ENCODE peak calls at places on chromosomes 4 and X, in four cellular contexts. N is right atrium auricular region, A is fibroblast of lung, P is HFF-Myc. R is an unnamed sample.
A peak's percentile ranks its signal among the peaks of the same experiment; 100 is the strongest.

GRCh38 chrX:75155454-75155829 is 641 bp downstream of the ABCB7 start:
- DNase-seq in N (no peak), A (peak; percentile 1), P (no peak), R (no peak)

GRCh38 chrX:15206306-15206705 is 63.6 kb downstream of the ASB9 start:
- DNase-seq in N (no peak), A (no peak), P (no peak), R (no peak)

GRCh38 chrX:41561045-41561444 is 113.9 kb downstream of the NYX start:
- DNase-seq in N (no peak), A (peak; percentile 89), P (peak; percentile 52), R (no peak)

GRCh38 chrX:12894074-12894691 is 12.2 kb upstream of the TLR8 start:
- DNase-seq in N (no peak), A (peak; percentile 38), P (no peak), R (no peak)

GRCh38 chrX:65196758-65197371 is 220.6 kb upstream of the ZC4H2 start:
- DNase-seq in N (no peak), A (no peak), P (no peak), R (no peak)

GRCh38 chr4:27123050-27123768 is 262.6 kb downstream of the STIM2 start:
- DNase-seq in N (no peak), A (no peak), P (no peak), R (no peak)

GRCh38 chr4:2761035-2761923 is 5.1 kb upstream of the TNIP2 start:
- DNase-seq in N (no peak), A (no peak), P (no peak), R (no peak)

GRCh38 chr4:81473086-81473396 is 1.3 kb upstream of the RASGEF1B start:
- DNase-seq in N (no peak), A (no peak), P (no peak), R (no peak)

GRCh38 chr4:140116442-140117104 is 37.4 kb downstream of the MAML3 start:
- DNase-seq in N (no peak), A (no peak), P (peak; percentile 58), R (no peak)

GRCh38 chrX:13092455-13092941 is 48.1 kb upstream of the FAM9C start:
- DNase-seq in N (no peak), A (no peak), P (no peak), R (no peak)

GRCh38 chr4:53763813-53764597 is 172.7 kb upstream of the LNX1 start:
- DNase-seq in N (no peak), A (peak; percentile 68), P (peak; percentile 20), R (no peak)

GRCh38 chr4:87933337-87933736 is 42.2 kb upstream of the SPP1 start:
- DNase-seq in N (no peak), A (no peak), P (no peak), R (no peak)

GRCh38 chr4:72209600-72209999 is 177.8 kb downstream of the NPFFR2 start:
- DNase-seq in N (no peak), A (no peak), P (no peak), R (no peak)

DNA sequence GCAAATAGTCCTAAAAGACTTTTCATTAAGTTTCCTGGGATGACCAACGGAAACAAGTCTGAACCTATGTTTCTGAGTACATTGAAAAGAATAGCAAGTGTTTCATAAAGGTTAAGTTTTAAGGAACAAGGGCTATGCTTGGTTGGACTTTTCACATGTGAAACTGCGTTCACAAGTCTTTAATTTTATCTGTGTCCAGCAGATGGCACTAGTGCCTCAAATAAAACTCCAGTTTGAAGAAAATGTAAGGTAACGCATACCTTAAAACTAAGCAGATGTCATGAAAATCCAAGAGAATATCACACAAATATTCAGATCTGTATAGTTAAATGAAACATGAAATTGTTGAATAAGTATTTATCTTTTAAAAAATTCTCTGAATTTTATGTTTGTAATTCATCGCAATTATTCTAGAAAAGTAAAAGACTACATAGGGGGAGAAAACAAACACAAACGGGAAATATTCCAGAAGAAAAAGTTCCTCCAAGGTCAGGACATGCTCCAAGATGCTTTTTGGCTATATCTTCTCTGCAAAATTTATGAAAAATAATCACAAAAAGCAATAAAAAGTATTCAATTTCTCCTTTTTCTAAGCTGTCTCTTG is 89.6 kb upstream of the MAD2L1 start:
- DNase-seq in N (no peak), A (peak; percentile 89), P (peak; percentile 20), R (no peak)
- TF ChIP-seq CTCF in N (peak; percentile 75), A (peak; percentile 51), P (peak; percentile 31), R (peak; percentile 79)

GRCh38 chr4:105710678-105711077 is 2.1 kb downstream of the GSTCD start:
- DNase-seq in N (no peak), A (peak; percentile 17), P (no peak), R (no peak)
- TF ChIP-seq CTCF in N (no peak), A (no peak), P (no peak), R (no peak)

GRCh38 chr4:145723336-145723735 is 43.4 kb downstream of the C4orf51 start:
- DNase-seq in N (no peak), A (no peak), P (no peak), R (no peak)
- TF ChIP-seq CTCF in N (no peak), A (no peak), P (no peak), R (no peak)

GRCh38 chr4:33390977-33391376 is 2670.8 kb downstream of the PCDH7 start:
- DNase-seq in N (no peak), A (no peak), P (no peak), R (no peak)

GRCh38 chr4:33381806-33382205 is 2661.6 kb downstream of the PCDH7 start:
- DNase-seq in N (no peak), A (no peak), P (no peak), R (no peak)

DNA sequence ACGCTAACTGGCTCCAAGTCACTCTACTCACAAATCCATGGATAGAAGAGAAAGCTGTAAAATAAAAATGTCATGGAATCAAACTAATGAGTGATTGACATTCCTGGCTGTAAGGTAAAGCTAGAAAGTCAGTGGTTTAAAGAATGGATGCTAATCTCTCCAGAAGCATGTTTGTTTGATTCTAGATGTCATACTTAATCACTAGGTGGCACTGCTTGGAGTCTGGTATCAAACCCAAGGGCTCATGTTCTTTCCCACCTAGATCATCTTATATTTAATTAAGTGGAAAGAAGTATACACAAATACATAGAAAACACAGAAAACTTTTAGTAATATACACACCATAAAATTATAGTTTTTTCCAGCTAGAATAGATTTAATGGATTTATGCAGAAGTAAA is 2666.6 kb downstream of the PCDH7 start:
- DNase-seq in N (no peak), A (no peak), P (no peak), R (no peak)
- TF ChIP-seq CTCF in N (no peak), A (peak; percentile 22), P (no peak), R (no peak)

GRCh38 chrX:3962511-3963350 is 249.3 kb upstream of the PRKX start:
- DNase-seq in N (no peak), A (peak; percentile 9), P (no peak), R (no peak)
- TF ChIP-seq CTCF in N (peak; percentile 69), A (peak; percentile 48), P (peak; percentile 28), R (peak; percentile 72)

DNA sequence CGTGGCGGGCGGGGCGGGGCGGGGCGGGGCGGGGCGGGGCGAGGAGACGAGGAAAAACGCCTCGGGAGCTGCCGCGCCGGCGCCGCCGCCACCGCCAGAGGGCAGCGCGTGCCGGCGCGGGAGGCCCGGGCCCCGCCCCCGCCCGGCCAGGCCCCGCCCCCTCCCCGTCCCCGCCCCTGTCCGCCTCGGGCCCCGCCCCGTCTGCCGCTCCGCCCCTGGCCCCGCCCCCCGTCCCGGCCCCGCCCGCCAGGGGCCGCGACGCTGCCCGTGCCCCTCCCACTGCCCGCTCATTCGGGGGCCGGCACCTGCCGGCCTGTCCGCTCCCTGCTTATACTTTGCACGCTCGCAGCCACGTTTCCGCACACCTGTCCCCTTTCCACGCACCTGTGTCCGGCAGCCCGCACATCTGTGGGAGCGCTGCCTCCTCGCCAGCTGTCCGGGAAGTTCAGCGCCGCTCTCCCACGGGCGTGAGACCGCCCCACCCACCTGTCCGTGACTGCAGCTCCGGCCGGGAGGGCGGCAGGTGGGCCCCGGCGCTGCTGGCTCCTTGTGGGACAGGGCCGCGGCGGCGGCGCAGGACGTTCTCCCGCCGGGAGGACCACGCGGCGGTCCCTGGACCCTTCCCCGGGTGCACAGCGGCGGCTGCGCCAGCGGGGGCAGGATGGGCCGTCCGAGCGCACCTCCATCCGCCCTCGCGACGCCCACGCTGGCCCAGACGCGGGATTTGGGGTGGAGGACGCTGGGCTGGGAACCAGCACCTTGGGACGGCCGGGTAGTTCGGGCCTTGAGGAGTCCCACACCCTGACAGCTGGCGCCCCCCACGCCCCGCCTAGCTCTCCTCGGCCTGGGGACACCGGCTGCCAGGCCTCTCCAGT is 1.5 kb upstream of the FGFRL1 start:
- DNase-seq in N (no peak), A (peak; percentile 51), P (no peak), R (peak; percentile 73)
- TF ChIP-seq CTCF in N (peak; percentile 17), A (no peak), P (no peak), R (no peak)